ENCODE peak calls at places on chromosomes 7 and 10, in seven cellular contexts. U is psoas muscle, O is kidney epithelial cell, F is SK-N-SH, N is osteoblast, M is lower leg skin, W is uterus. Z is an unnamed sample.

GRCh38 chr7:106217089-106217542 is 67.7 kb downstream of the NAMPT start:
- DNase-seq in U (peak; percentile 80), O (no peak), F (no peak), N (no peak), M (peak; percentile 77), W (peak; percentile 71), Z (no peak)

GRCh38 chr7:99459087-99459486 is 6.9 kb downstream of the ATP5MF start:
- DNase-seq in U (peak; percentile 44), O (no peak), F (no peak), N (peak; percentile 11), M (no peak), W (no peak), Z (no peak)

GRCh38 chr10:107986571-107986970 is 822.1 kb upstream of the SORCS1 start:
- DNase-seq in U (no peak), O (no peak), F (no peak), N (no peak), M (no peak), W (no peak), Z (no peak)

GRCh38 chr7:152911904-152912303 is 152.4 kb downstream of the ACTR3B start:
- DNase-seq in U (no peak), O (no peak), F (no peak), N (no peak), M (no peak), W (no peak), Z (no peak)

GRCh38 chr7:136234040-136234439 is 256.9 kb upstream of the MTPN start:
- DNase-seq in U (no peak), O (no peak), F (no peak), N (no peak), M (no peak), W (no peak), Z (no peak)

GRCh38 chr10:101135151-101136006 is 4.3 kb downstream of the TLX1 start:
- DNase-seq in U (no peak), O (no peak), F (peak; percentile 26), N (peak; percentile 44), M (no peak), W (no peak), Z (no peak)

GRCh38 chr10:10891437-10891836 is 126.2 kb upstream of the CELF2 start:
- DNase-seq in U (peak; percentile 72), O (no peak), F (no peak), N (peak; percentile 38), M (no peak), W (no peak), Z (peak; percentile 72)

GRCh38 chr7:48188776-48189520 is 17.7 kb downstream of the ABCA13 start:
- DNase-seq in U (no peak), O (no peak), F (no peak), N (no peak), M (no peak), W (no peak), Z (no peak)

GRCh38 chr10:27620425-27621397 is 116.6 kb downstream of the RAB18 start:
- DNase-seq in U (no peak), O (no peak), F (no peak), N (peak; percentile 87), M (peak; percentile 65), W (peak; percentile 52), Z (no peak)

GRCh38 chr7:24756989-24757798 is at the start of gene GSDME:
- DNase-seq in U (peak; percentile 81), O (no peak), F (peak; percentile 96), N (peak; percentile 94), M (no peak), W (peak; percentile 62), Z (peak; percentile 26)

GRCh38 chr10:88293073-88293472 is 290.0 kb downstream of the RNLS start:
- DNase-seq in U (no peak), O (no peak), F (no peak), N (no peak), M (no peak), W (no peak), Z (no peak)

GRCh38 chr7:105216786-105217185 is 171.9 kb downstream of the SRPK2 start:
- DNase-seq in U (no peak), O (no peak), F (no peak), N (no peak), M (no peak), W (no peak), Z (no peak)

GRCh38 chr7:31856366-31856765 is 169.4 kb downstream of the PPP1R17 start:
- DNase-seq in U (no peak), O (no peak), F (no peak), N (no peak), M (no peak), W (no peak), Z (no peak)

GRCh38 chr10:58662314-58662713 is 149.6 kb downstream of the BICC1 start:
- DNase-seq in U (no peak), O (peak; percentile 87), F (no peak), N (peak; percentile 58), M (no peak), W (no peak), Z (peak; percentile 55)

GRCh38 chr7:151518105-151518780 is 1.5 kb downstream of the RHEB start:
- DNase-seq in U (peak; percentile 85), O (no peak), F (peak; percentile 50), N (peak; percentile 93), M (peak; percentile 56), W (peak; percentile 62), Z (no peak)

GRCh38 chr10:23194966-23195845 is 3.1 kb downstream of the PTF1A start:
- DNase-seq in U (no peak), O (no peak), F (peak; percentile 51), N (peak; percentile 82), M (no peak), W (no peak), Z (no peak)
- H3K4me3 ChIP-seq in U (peak overlapping the region; percentile 34), O (no peak overlapping the region), F (no peak overlapping the region), N (no peak overlapping the region), M (no peak overlapping the region), W (no peak overlapping the region), Z (no peak overlapping the region)

DNA sequence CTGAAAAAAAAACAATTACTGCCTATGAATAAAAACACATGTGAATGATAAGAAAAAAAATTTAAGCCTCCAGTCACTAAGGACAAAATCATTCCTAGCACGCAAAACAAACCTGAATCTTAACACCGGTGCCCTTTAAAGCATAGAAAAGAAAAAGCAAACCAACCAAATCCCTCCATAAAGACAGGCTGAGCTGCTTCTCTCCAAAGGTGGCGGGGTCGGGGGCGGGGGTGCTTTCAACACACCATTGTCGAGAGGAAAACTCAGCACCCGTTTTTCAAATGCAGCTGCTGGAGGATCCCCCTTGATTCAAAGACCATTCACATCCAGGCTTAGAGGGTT is 1.4 kb downstream of the ST8SIA6 start:
- DNase-seq in U (no peak), O (no peak), F (no peak), N (no peak), M (no peak), W (no peak), Z (no peak)
- H3K4me3 ChIP-seq in U (peak overlapping the region; percentile 65), O (peak overlapping the region; percentile 36), F (peak overlapping the region; percentile 54), N (peak overlapping the region; percentile 61), M (no peak overlapping the region), W (peak overlapping the region; percentile 23), Z (no peak overlapping the region)

DNA sequence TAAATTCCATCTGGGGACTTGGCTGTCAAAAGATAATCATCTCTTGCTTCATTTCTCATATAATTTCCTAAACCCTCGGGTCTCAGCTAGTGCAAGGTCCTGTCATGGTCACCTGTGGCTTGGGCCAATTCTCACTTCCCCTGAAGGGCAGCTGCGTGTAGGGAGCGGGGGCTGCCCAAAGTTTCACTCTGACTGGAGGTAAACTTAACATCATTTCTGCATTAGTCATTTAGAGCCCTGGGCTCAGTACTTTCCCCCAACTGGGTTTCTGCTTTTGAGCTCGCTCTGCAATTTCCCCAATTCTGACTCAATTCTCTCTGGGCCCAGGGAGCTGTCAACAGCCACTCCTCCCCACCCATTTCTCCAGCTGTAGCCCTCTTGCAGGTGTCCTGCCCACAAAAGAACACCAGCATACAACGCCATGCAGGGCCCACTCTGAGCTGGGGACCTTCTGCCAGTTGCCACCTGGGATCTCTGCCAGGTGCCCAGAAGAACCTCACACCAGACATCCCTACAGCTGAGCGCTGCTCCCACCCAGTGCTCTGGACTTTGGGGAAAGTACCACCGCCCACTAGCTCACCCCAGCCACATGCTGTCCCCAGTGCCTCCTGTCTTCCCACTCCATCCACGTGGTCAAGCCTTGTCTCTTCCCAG is 37.9 kb downstream of the VOPP1 start:
- DNase-seq in U (peak; percentile 74), O (no peak), F (no peak), N (no peak), M (peak; percentile 42), W (no peak), Z (no peak)
- H3K4me3 ChIP-seq in U (no peak overlapping the region), O (no peak overlapping the region), F (no peak overlapping the region), N (no peak overlapping the region), M (no peak overlapping the region), W (no peak overlapping the region), Z (no peak overlapping the region)

GRCh38 chr10:21173433-21173963 is 276.4 kb upstream of the NEBL start:
- DNase-seq in U (no peak), O (no peak), F (peak; percentile 85), N (peak; percentile 63), M (no peak), W (no peak), Z (no peak)
- H3K4me3 ChIP-seq in U (peak overlapping the region; percentile 61), O (peak overlapping the region; percentile 68), F (peak overlapping the region; percentile 64), N (no peak overlapping the region), M (peak overlapping the region; percentile 50), W (peak overlapping the region; percentile 36), Z (peak overlapping the region; percentile 2)

GRCh38 chr10:128028508-128029279 is 97.5 kb downstream of the MKI67 start:
- DNase-seq in U (no peak), O (no peak), F (no peak), N (no peak), M (no peak), W (no peak), Z (no peak)
- H3K4me3 ChIP-seq in U (no peak overlapping the region), O (no peak overlapping the region), F (no peak overlapping the region), N (no peak overlapping the region), M (no peak overlapping the region), W (no peak overlapping the region), Z (no peak overlapping the region)

GRCh38 chr10:103451091-103451801 is 924 bp downstream of the CALHM2 start:
- DNase-seq in U (peak; percentile 85), O (no peak), F (peak; percentile 85), N (peak; percentile 95), M (peak; percentile 64), W (peak; percentile 79), Z (no peak)
- H3K4me3 ChIP-seq in U (peak overlapping the region; percentile 74), O (peak overlapping the region; percentile 31), F (no peak overlapping the region), N (peak overlapping the region; percentile 89), M (peak overlapping the region; percentile 54), W (peak overlapping the region; percentile 54), Z (peak overlapping the region; percentile 73)

DNA sequence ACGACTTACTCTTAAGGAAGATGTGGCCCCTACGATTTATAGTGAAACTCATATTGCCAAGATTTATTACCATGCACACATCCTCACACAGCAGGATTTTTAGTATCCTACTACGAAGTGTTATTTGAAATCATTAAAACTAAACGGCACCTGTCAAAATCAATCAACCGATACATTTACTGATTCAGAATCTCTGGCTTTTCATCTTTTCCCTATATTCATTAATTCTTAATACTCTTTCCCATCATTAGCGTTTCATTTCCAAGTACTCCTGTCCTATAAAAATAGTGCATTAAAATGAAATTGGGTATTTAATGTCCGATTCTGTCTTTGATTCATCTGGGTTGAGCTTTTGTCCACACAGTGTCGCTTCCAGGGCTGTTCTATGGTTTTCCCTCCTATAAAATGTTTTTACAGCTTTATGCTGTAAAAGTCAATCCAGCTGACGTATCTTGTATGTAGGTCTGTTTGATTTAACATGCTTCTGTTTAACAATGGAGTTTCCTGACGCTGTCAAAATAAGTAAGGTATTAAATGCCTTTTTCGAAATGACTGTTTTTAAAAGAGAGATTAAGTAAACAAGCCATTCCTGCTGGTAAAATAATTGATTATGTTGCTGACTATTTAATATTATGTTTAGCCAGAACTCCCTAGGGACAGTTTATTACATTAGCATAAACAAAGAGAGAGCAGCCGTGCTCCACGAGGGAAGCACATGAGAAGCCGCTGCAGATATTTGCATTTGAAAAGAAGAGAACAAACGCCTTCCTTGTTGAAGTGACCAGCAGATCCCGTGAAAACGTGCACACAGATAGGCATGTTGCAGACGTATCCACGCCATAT is 22.3 kb upstream of the SFMBT2 start:
- DNase-seq in U (no peak), O (no peak), F (no peak), N (peak; percentile 50), M (no peak), W (no peak), Z (no peak)
- H3K4me3 ChIP-seq in U (no peak overlapping the region), O (no peak overlapping the region), F (no peak overlapping the region), N (no peak overlapping the region), M (no peak overlapping the region), W (no peak overlapping the region), Z (no peak overlapping the region)

Z was measured in AG04450.